ENCODE peak calls at places on chromosomes 16 and 17, in five cellular contexts. P is upper lobe of right lung, Q is GM06990, G is OCI-LY7, S is fibroblast of villous mesenchyme. M is an unnamed sample.

GRCh38 chr17:67475161-67475887 is 98.2 kb downstream of the PITPNC1 start:
- DNase-seq in P (peak), Q (peak), G (peak), S (peak), M (peak)

GRCh38 chr17:6420173-6420641 is 14.7 kb downstream of the AIPL1 start:
- DNase-seq in P (peak), Q (no peak), G (no peak), S (no peak), M (no peak)

GRCh38 chr16:64830653-64831052 is 291.2 kb downstream of the CDH11 start:
- DNase-seq in P (no peak), Q (no peak), G (no peak), S (peak), M (no peak)

GRCh38 chr16:67966549-67967182 is 1.8 kb downstream of the SLC12A4 start:
- DNase-seq in P (no peak), Q (no peak), G (no peak), S (peak), M (peak)

GRCh38 chr16:6081320-6081976 is 983.9 kb upstream of the EEF2KMT start:
- DNase-seq in P (no peak), Q (no peak), G (peak), S (no peak), M (no peak)

GRCh38 chr16:48054881-48055601 is 100.8 kb downstream of the ABCC12 start:
- DNase-seq in P (no peak), Q (peak), G (peak), S (peak), M (no peak)

GRCh38 chr16:55701442-55702319 is 45.9 kb downstream of the SLC6A2 start:
- DNase-seq in P (peak), Q (no peak), G (peak), S (peak), M (peak)

GRCh38 chr17:73280191-73280590 is 18.5 kb upstream of the CPSF4L start:
- DNase-seq in P (no peak), Q (no peak), G (no peak), S (no peak), M (no peak)

GRCh38 chr17:73261617-73261951 is at the start of gene CPSF4L:
- DNase-seq in P (no peak), Q (no peak), G (no peak), S (no peak), M (no peak)

DNA sequence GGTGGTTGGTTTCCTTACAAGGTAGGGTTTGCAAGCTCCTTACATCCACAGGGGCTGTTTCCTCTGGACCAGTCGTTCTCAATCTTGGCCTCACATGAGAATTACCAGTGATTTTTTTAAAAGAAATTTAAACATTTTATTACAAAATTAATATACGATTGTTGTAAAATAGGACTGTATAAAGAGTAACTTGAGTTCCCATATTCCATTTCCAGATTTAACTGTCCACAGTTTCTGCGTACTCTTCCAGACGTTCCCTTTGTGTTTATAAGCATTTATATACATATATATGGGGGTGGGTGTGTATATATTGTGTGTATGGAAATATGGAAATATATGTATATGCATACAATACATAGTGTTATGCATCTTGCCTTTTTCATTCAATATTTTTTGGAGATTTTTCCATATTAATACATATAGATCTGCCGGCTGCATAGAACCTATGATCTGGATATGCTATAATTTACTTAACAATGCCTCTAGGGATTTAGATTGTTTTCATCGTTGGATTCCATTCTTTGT is 31.5 kb downstream of the HLF start:
- DNase-seq in P (no peak), Q (no peak), G (no peak), S (no peak), M (no peak)
- TF ChIP-seq CTCF in P (no peak), Q (no peak), G (peak), S (no peak), M (no peak)

GRCh38 chr16:50814541-50814940 is 72.7 kb downstream of the CYLD start:
- DNase-seq in P (no peak), Q (no peak), G (no peak), S (no peak), M (no peak)
- TF ChIP-seq CTCF in P (no peak), Q (no peak), G (no peak), S (no peak), M (no peak)

DNA sequence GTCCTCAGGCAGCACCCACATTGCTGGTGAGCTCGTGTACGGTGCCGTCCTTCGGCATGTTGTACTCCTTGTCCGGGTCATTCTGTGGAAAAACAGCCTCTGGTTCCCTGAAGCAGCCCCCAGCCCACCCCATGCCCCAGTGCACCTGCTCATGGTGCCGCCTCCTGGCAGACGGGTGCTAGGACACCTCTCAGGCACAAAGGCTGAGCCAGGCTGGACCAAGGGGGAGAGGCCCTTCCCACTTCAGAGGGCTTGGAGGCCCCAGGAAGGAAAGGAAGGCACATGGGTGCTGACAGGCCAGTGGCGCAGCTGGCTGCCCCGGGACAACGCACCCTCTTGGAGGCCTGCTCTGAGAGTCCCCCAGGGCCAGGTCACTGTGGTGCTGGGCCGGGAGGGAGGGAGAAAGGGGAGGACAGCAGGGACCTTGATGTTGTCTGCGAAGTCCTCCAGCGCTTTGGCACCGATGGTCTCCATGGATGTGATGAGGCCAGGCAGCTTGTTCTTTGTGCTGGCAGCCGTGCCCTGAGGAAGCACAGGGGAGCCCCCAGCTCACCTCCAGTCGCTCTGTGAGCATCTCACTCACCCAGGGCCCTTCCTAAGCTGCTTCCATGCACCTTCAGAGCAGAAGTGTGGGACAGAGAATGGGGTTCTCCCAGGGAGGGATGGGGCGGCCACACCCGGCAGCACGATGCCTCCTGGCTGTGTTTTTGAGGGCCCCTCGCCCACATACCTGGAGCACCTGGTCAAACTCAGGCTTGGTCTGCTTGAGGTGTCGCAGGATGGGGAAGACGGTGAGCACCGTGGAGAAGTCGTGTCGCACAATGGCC is 9.3 kb downstream of the ZACN start:
- DNase-seq in P (no peak), Q (no peak), G (peak), S (no peak), M (no peak)
- TF ChIP-seq CTCF in P (no peak), Q (no peak), G (peak), S (no peak), M (no peak)

GRCh38 chr16:57366544-57367040 is 5.7 kb upstream of the CX3CL1 start:
- DNase-seq in P (no peak), Q (no peak), G (no peak), S (no peak), M (no peak)
- TF ChIP-seq CTCF in P (no peak), Q (no peak), G (no peak), S (no peak), M (no peak)

DNA sequence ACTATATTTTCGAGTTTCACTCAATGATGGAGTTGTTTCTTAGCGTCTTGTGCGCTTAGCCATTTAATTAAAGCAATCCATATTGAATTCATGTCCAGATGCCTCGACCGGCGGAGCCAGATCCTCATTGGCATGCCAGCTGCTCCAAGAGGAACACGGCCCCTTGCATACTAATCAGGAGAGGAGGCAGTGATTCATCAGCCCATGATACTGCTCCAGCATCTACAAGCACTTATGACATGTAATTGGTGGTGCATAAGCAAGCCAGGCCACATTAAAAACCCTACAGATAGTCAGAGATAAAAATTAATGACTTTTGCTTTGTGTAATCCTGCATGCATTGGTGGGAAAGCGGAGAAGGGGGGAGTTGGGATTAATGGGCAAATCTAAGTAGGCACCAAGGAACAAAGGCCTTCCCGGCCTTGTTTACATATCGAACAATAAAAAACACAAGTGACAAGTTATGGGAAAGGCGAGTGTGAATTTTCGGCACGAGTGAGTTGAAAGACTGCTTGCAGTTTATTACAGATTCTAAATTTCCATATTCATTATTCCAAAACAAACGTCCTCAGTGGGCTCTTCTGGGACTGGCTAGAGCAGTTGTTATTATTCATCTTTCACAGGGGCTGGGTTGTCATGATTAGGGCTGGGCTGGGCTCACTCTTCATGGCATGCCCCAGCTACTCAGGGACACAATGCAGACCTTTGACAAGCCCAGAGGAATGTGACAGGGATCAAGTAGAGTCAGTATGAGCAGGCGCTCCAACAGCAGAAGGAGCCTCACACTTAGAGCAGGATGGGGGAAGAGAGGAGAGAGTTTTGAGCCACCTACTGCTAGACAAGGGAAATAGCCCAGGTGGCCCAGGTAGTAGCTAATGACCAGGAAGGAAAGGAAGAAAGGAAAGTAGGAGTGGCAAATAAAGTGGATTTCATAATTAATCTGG is 281.7 kb upstream of the ZFHX3 start:
- DNase-seq in P (no peak), Q (no peak), G (no peak), S (peak), M (no peak)
- TF ChIP-seq CTCF in P (no peak), Q (no peak), G (no peak), S (no peak), M (no peak)

GRCh38 chr16:30557950-30558788 is at the start of gene ZNF764:
- DNase-seq in P (peak), Q (peak), G (peak), S (peak), M (peak)
- TF ChIP-seq CTCF in P (peak), Q (peak), G (peak), S (no peak), M (no peak)